ENCODE peak calls at places on chromosomes 12 and 14, in five cellular contexts. One of them, this sample, is unnamed.

GRCh38 chr12:116607039-116607438 is 47.9 kb downstream of the MAP1LC3B2 start:
- DNase-seq in uterus: no peak
- DNase-seq in heart right ventricle: no peak
- DNase-seq in PC-3: peak; percentile 59
- DNase-seq in Caco-2: no peak
- DNase-seq in this sample: no peak

GRCh38 chr12:58502236-58502635 is 418.1 kb downstream of the LRIG3 start:
- DNase-seq in uterus: no peak
- DNase-seq in heart right ventricle: no peak
- DNase-seq in PC-3: no peak
- DNase-seq in Caco-2: peak; percentile 7
- DNase-seq in this sample: peak; percentile 28

GRCh38 chr12:72273499-72273837 is 1.3 kb downstream of the TRHDE start:
- DNase-seq in uterus: no peak
- DNase-seq in heart right ventricle: no peak
- DNase-seq in PC-3: peak; percentile 59
- DNase-seq in Caco-2: no peak
- DNase-seq in this sample: no peak

GRCh38 chr12:56878010-56878339 is 56.2 kb downstream of the SDR9C7 start:
- DNase-seq in uterus: no peak
- DNase-seq in heart right ventricle: no peak
- DNase-seq in PC-3: no peak
- DNase-seq in Caco-2: peak; percentile 6
- DNase-seq in this sample: no peak

GRCh38 chr14:84961637-84962036 is 568.3 kb upstream of the FLRT2 start:
- DNase-seq in uterus: no peak
- DNase-seq in heart right ventricle: peak; percentile 12
- DNase-seq in PC-3: no peak
- DNase-seq in Caco-2: no peak
- DNase-seq in this sample: no peak

GRCh38 chr14:91328313-91329050 is 84.0 kb upstream of the GPR68 start:
- DNase-seq in uterus: no peak
- DNase-seq in heart right ventricle: no peak
- DNase-seq in PC-3: no peak
- DNase-seq in Caco-2: no peak
- DNase-seq in this sample: no peak

GRCh38 chr12:68406134-68406576 is 74.0 kb upstream of the MDM1 start:
- DNase-seq in uterus: peak; percentile 91
- DNase-seq in heart right ventricle: peak; percentile 95
- DNase-seq in PC-3: peak; percentile 75
- DNase-seq in Caco-2: peak; percentile 41
- DNase-seq in this sample: peak; percentile 85

GRCh38 chr12:1870086-1870485 is 48.4 kb downstream of the CACNA2D4 start:
- DNase-seq in uterus: no peak
- DNase-seq in heart right ventricle: no peak
- DNase-seq in PC-3: no peak
- DNase-seq in Caco-2: no peak
- DNase-seq in this sample: no peak

GRCh38 chr12:2783936-2784600 is 10.7 kb upstream of the FKBP4 start:
- DNase-seq in uterus: peak; percentile 50
- DNase-seq in heart right ventricle: peak; percentile 75
- DNase-seq in PC-3: peak; percentile 59
- DNase-seq in Caco-2: peak; percentile 76
- DNase-seq in this sample: peak; percentile 51

GRCh38 chr12:570949-571794 is 92.1 kb downstream of the NINJ2 start:
- DNase-seq in uterus: peak; percentile 83
- DNase-seq in heart right ventricle: peak; percentile 77
- DNase-seq in PC-3: peak; percentile 85
- DNase-seq in Caco-2: peak; percentile 86
- DNase-seq in this sample: peak; percentile 78

GRCh38 chr12:49059385-49060232 is 985 bp downstream of the KMT2D start:
- DNase-seq in uterus: no peak
- DNase-seq in heart right ventricle: no peak
- DNase-seq in PC-3: peak; percentile 22
- DNase-seq in Caco-2: peak; percentile 48
- DNase-seq in this sample: peak; percentile 38

GRCh38 chr12:40583743-40584142 is 108.5 kb upstream of the CNTN1 start:
- DNase-seq in uterus: no peak
- DNase-seq in heart right ventricle: no peak
- DNase-seq in PC-3: no peak
- DNase-seq in Caco-2: no peak
- DNase-seq in this sample: no peak

GRCh38 chr14:71966528-71966927 is 34.3 kb downstream of the RGS6 start:
- DNase-seq in uterus: no peak
- DNase-seq in heart right ventricle: no peak
- DNase-seq in PC-3: no peak
- DNase-seq in Caco-2: no peak
- DNase-seq in this sample: no peak

GRCh38 chr12:111557271-111558106 is 41.6 kb downstream of the ATXN2 start:
- DNase-seq in uterus: no peak
- DNase-seq in heart right ventricle: no peak
- DNase-seq in PC-3: peak; percentile 40
- DNase-seq in Caco-2: no peak
- DNase-seq in this sample: no peak

GRCh38 chr14:100830681-100831080 is 4.8 kb downstream of the MEG3 start:
- DNase-seq in uterus: no peak
- DNase-seq in heart right ventricle: no peak
- DNase-seq in PC-3: no peak
- DNase-seq in Caco-2: no peak
- DNase-seq in this sample: no peak

GRCh38 chr12:89236237-89236636 is 116.1 kb downstream of the DUSP6 start:
- DNase-seq in uterus: no peak
- DNase-seq in heart right ventricle: no peak
- DNase-seq in PC-3: peak; percentile 75
- DNase-seq in Caco-2: no peak
- DNase-seq in this sample: no peak

GRCh38 chr12:5220835-5221234 is 177.2 kb downstream of the KCNA5 start:
- DNase-seq in uterus: no peak
- DNase-seq in heart right ventricle: no peak
- DNase-seq in PC-3: no peak
- DNase-seq in Caco-2: no peak
- DNase-seq in this sample: no peak

GRCh38 chr14:99261916-99262787 is 9.8 kb downstream of the BCL11B start:
- DNase-seq in uterus: no peak
- DNase-seq in heart right ventricle: no peak
- DNase-seq in PC-3: no peak
- DNase-seq in Caco-2: no peak
- DNase-seq in this sample: peak; percentile 38

GRCh38 chr12:15662303-15662980 is 126.7 kb downstream of the EPS8 start:
- DNase-seq in uterus: no peak
- DNase-seq in heart right ventricle: no peak
- DNase-seq in PC-3: peak; percentile 91
- DNase-seq in Caco-2: no peak
- DNase-seq in this sample: peak; percentile 73

GRCh38 chr12:15669256-15669948 is 119.8 kb downstream of the EPS8 start:
- DNase-seq in uterus: no peak
- DNase-seq in heart right ventricle: no peak
- DNase-seq in PC-3: no peak
- DNase-seq in Caco-2: no peak
- DNase-seq in this sample: peak; percentile 62

GRCh38 chr12:15662983-15663659 is 126.1 kb downstream of the EPS8 start:
- DNase-seq in uterus: no peak
- DNase-seq in heart right ventricle: no peak
- DNase-seq in PC-3: peak; percentile 20
- DNase-seq in Caco-2: no peak
- DNase-seq in this sample: no peak

DNA sequence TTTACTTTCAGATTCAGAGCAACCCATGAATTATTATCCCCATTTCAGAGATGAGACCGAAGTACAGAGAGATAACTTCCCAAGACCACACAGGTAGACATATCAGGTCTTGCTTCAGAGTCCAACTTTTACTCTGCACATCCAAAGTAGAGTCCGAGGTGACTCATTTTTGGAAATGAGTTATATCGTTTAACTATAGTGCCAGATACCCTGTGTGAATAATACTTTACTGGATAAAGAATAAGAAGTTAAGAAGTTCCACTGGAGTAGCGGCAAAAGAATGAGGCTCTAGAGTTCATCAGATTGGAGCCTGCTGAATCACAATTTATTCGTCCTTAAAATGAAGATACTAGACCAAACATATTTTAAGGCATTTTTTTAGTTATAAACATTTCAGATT is 124.7 kb downstream of the EPS8 start:
- DNase-seq in uterus: no peak
- DNase-seq in heart right ventricle: no peak
- DNase-seq in PC-3: peak; percentile 76
- DNase-seq in Caco-2: no peak
- DNase-seq in this sample: peak; percentile 68
- H3K27me3 ChIP-seq in uterus: no peaks in the 10 kb centered on the region
- H3K27me3 ChIP-seq in heart right ventricle: no peaks in the 10 kb centered on the region
- H3K27me3 ChIP-seq in PC-3: no peaks in the 10 kb centered on the region
- H3K27me3 ChIP-seq in Caco-2: no peaks in the 10 kb centered on the region
- H3K27me3 ChIP-seq in this sample: no peaks in the 10 kb centered on the region

GRCh38 chr12:52790427-52791270 is 5.3 kb downstream of the KRT3 start:
- DNase-seq in uterus: no peak
- DNase-seq in heart right ventricle: no peak
- DNase-seq in PC-3: no peak
- DNase-seq in Caco-2: no peak
- DNase-seq in this sample: no peak
- H3K4me3 ChIP-seq in uterus: no peak overlapping the region
- H3K4me3 ChIP-seq in heart right ventricle: no peak overlapping the region
- H3K4me3 ChIP-seq in PC-3: no peak overlapping the region
- H3K4me3 ChIP-seq in Caco-2: no peak overlapping the region
- H3K4me3 ChIP-seq in this sample: no peak overlapping the region

GRCh38 chr12:53752192-53752601 is 418 bp upstream of the CISTR start:
- DNase-seq in uterus: no peak
- DNase-seq in heart right ventricle: no peak
- DNase-seq in PC-3: no peak
- DNase-seq in Caco-2: no peak
- DNase-seq in this sample: no peak

GRCh38 chr12:53752651-53753050 is 872 bp upstream of the CISTR start:
- DNase-seq in uterus: no peak
- DNase-seq in heart right ventricle: no peak
- DNase-seq in PC-3: no peak
- DNase-seq in Caco-2: no peak
- DNase-seq in this sample: no peak

GRCh38 chr12:53754633-53755261 is 3.0 kb upstream of the CISTR start:
- DNase-seq in uterus: peak; percentile 67
- DNase-seq in heart right ventricle: no peak
- DNase-seq in PC-3: peak; percentile 46
- DNase-seq in Caco-2: no peak
- DNase-seq in this sample: no peak

GRCh38 chr12:53755451-53756290 is 3.9 kb upstream of the CISTR start:
- DNase-seq in uterus: no peak
- DNase-seq in heart right ventricle: no peak
- DNase-seq in PC-3: no peak
- DNase-seq in Caco-2: no peak
- DNase-seq in this sample: no peak

GRCh38 chr12:53754196-53754595 is 2.4 kb upstream of the CISTR start:
- DNase-seq in uterus: no peak
- DNase-seq in heart right ventricle: no peak
- DNase-seq in PC-3: no peak
- DNase-seq in Caco-2: no peak
- DNase-seq in this sample: no peak
- H3K27me3 ChIP-seq in uterus: no peaks in the 10 kb centered on the region
- H3K27me3 ChIP-seq in heart right ventricle: no peaks in the 10 kb centered on the region
- H3K27me3 ChIP-seq in PC-3: peaks cover 3% of the 10 kb centered on the region
- H3K27me3 ChIP-seq in Caco-2: no peaks in the 10 kb centered on the region
- H3K27me3 ChIP-seq in this sample: no peaks in the 10 kb centered on the region

DNA sequence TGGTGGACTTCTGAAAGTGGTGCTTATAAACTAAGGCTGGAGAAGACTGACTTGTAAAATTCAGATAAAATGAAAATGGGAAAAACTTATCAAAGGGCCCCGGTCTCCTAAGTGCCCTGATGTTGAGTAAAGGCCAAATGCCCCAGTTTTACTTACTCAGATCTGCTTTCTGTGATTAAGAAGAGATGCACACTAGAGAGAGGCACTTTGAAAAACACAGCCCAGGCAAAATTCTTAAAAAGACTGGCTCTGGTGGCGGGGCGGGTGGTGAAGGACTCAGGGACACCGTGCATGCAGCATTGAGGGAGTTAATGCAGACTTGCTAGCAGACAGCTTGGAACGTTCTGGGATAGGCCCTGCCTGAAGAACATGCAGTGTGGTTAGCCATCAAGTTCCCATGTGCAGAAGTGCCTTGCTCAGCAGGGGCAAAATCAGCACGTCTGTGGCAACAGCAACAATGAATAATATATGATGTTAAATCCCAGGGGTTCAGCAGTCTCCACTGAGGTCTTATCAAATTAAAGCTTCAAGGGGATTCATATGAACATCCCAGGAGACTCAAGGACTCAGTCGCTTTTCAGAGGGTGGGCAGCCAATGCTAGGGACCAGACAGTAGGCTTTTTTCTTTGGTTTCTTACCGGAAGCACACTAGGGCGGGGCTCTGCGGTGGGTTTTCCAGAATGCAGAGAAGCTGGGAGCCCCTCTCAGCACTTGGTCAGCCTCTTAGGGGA is 105.0 kb downstream of the DAD1 start:
- DNase-seq in uterus: no peak
- DNase-seq in heart right ventricle: no peak
- DNase-seq in PC-3: no peak
- DNase-seq in Caco-2: no peak
- DNase-seq in this sample: no peak
- H3K4me3 ChIP-seq in uterus: no peak overlapping the region
- H3K4me3 ChIP-seq in heart right ventricle: no peak overlapping the region
- H3K4me3 ChIP-seq in PC-3: no peak overlapping the region
- H3K4me3 ChIP-seq in Caco-2: no peak overlapping the region
- H3K4me3 ChIP-seq in this sample: peak overlapping the region; percentile 16

This sample was measured in small intestine.